ENCODE peak calls at places on chromosomes 3 and 15, in ten cellular contexts. K is HepG2, G is HCT116, A is endothelial cell of umbilical vein, M is Panc1, L is HL-60, S is GM12891, D is stomach, T is spleen, B is suprapubic skin. E is an unnamed sample.

GRCh38 chr3:85288257-85288656 is 329.5 kb downstream of the CADM2 start:
- DNase-seq in K (no peak), G (no peak), A (no peak), M (no peak), L (no peak), S (no peak), D (no peak), T (no peak), B (no peak), E (no peak)

GRCh38 chr15:52331490-52332240 is 36.1 kb upstream of the MYO5C start:
- DNase-seq in K (peak; percentile 30), G (peak; percentile 10), A (peak; percentile 68), M (peak; percentile 81), L (peak; percentile 48), S (peak; percentile 21), D (peak; percentile 63), T (no peak), B (no peak), E (no peak)

GRCh38 chr15:81274255-81274654 is 49.7 kb downstream of the STARD5 start:
- DNase-seq in K (no peak), G (no peak), A (no peak), M (no peak), L (no peak), S (no peak), D (no peak), T (no peak), B (no peak), E (no peak)

GRCh38 chr3:195356151-195357086 is 85.5 kb upstream of the XXYLT1 start:
- DNase-seq in K (no peak), G (no peak), A (no peak), M (no peak), L (no peak), S (no peak), D (no peak), T (no peak), B (no peak), E (peak; percentile 70)

GRCh38 chr3:148697311-148698189 is at the start of gene AGTR1:
- DNase-seq in K (no peak), G (no peak), A (no peak), M (no peak), L (no peak), S (no peak), D (peak; percentile 28), T (peak; percentile 72), B (peak; percentile 94), E (peak; percentile 91)

GRCh38 chr3:98733778-98734281 is 29.3 kb upstream of the ST3GAL6 start:
- DNase-seq in K (peak; percentile 71), G (no peak), A (peak; percentile 54), M (no peak), L (no peak), S (no peak), D (no peak), T (no peak), B (no peak), E (no peak)

GRCh38 chr3:66496731-66497130 is 4.1 kb downstream of the LRIG1 start:
- DNase-seq in K (no peak), G (no peak), A (no peak), M (no peak), L (no peak), S (no peak), D (no peak), T (no peak), B (no peak), E (no peak)

GRCh38 chr15:51649659-51650521 is 27.3 kb upstream of the DMXL2 start:
- DNase-seq in K (peak; percentile 68), G (peak; percentile 71), A (peak; percentile 81), M (peak; percentile 61), L (peak; percentile 69), S (peak; percentile 21), D (no peak), T (no peak), B (no peak), E (no peak)

GRCh38 chr3:133610031-133610430 is 36.5 kb downstream of the CDV3 start:
- DNase-seq in K (no peak), G (no peak), A (no peak), M (no peak), L (no peak), S (no peak), D (no peak), T (no peak), B (no peak), E (no peak)

GRCh38 chr3:102240720-102241119 is 194.1 kb upstream of the ZPLD1 start:
- DNase-seq in K (no peak), G (no peak), A (no peak), M (no peak), L (no peak), S (no peak), D (no peak), T (no peak), B (no peak), E (no peak)

GRCh38 chr3:71258116-71258515 is 325.4 kb downstream of the FOXP1 start:
- DNase-seq in K (peak; percentile 70), G (no peak), A (peak; percentile 82), M (no peak), L (no peak), S (no peak), D (no peak), T (no peak), B (no peak), E (no peak)

GRCh38 chr15:71291247-71291646 is 176.0 kb downstream of the THSD4 start:
- DNase-seq in K (no peak), G (no peak), A (peak; percentile 39), M (no peak), L (no peak), S (no peak), D (no peak), T (no peak), B (no peak), E (no peak)

GRCh38 chr3:124771083-124771445 is 40.8 kb downstream of the UMPS start:
- DNase-seq in K (no peak), G (no peak), A (no peak), M (no peak), L (no peak), S (no peak), D (no peak), T (no peak), B (no peak), E (no peak)

GRCh38 chr3:139534992-139535879 is 4.3 kb downstream of the RBP1 start:
- DNase-seq in K (peak; percentile 44), G (no peak), A (peak; percentile 90), M (no peak), L (no peak), S (no peak), D (peak; percentile 51), T (no peak), B (no peak), E (peak; percentile 71)

GRCh38 chr15:61584410-61584809 is 355.3 kb upstream of the RORA start:
- DNase-seq in K (no peak), G (no peak), A (peak; percentile 2), M (no peak), L (no peak), S (no peak), D (no peak), T (no peak), B (no peak), E (no peak)

GRCh38 chr3:141403576-141403975 is 35.3 kb downstream of the ZBTB38 start:
- DNase-seq in K (no peak), G (no peak), A (no peak), M (no peak), L (no peak), S (no peak), D (no peak), T (no peak), B (no peak), E (no peak)

GRCh38 chr3:141399979-141400971 is 32.0 kb downstream of the ZBTB38 start:
- DNase-seq in K (peak; percentile 97), G (no peak), A (no peak), M (no peak), L (no peak), S (no peak), D (no peak), T (no peak), B (no peak), E (no peak)

GRCh38 chr3:141401584-141402475 is 33.5 kb downstream of the ZBTB38 start:
- DNase-seq in K (no peak), G (no peak), A (no peak), M (no peak), L (no peak), S (peak; percentile 61), D (peak; percentile 53), T (peak; percentile 93), B (no peak), E (no peak)

GRCh38 chr3:141401095-141401494 is 32.8 kb downstream of the ZBTB38 start:
- DNase-seq in K (no peak), G (no peak), A (no peak), M (no peak), L (no peak), S (no peak), D (no peak), T (no peak), B (no peak), E (no peak)

GRCh38 chr3:141402476-141403171 is 34.3 kb downstream of the ZBTB38 start:
- DNase-seq in K (peak; percentile 33), G (no peak), A (peak; percentile 76), M (no peak), L (peak; percentile 7), S (no peak), D (peak; percentile 67), T (peak; percentile 92), B (peak; percentile 91), E (peak; percentile 89)
- TF ChIP-seq POLR2AphosphoS5 in K (no peak), G (no peak), A (no peak), M (no peak), L (no peak), S (no peak), D (peak; percentile 65), T (peak; percentile 78), B (peak; percentile 57), E (peak; percentile 82)

GRCh38 chr15:44798815-44799214 is 62.5 kb downstream of the TRIM69 start:
- DNase-seq in K (peak; percentile 15), G (peak; percentile 7), A (peak; percentile 53), M (no peak), L (peak; percentile 6), S (no peak), D (no peak), T (no peak), B (no peak), E (no peak)
- TF ChIP-seq POLR2AphosphoS5 in K (no peak), G (no peak), A (no peak), M (no peak), L (no peak), S (no peak), D (no peak), T (no peak), B (no peak), E (no peak)

DNA sequence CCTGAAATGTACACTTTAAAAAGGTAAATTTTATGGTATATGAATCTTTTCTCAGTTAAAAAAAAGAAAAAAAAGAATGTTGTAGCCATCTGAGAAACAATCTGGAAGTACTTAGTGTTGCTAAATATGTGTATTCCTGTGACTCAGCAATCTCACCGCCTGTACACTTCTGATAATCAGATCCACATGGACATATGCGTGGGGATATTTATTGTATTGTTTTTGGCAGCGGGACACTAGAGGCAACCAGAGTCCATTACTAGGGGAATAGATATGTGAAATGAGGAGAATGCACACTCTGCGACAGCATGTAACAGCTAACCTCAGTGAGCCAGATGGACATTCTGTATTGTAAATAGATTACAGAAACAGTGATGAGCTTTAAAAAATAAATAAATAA is 65.4 kb downstream of the AQP9 start:
- DNase-seq in K (no peak), G (no peak), A (peak; percentile 93), M (no peak), L (no peak), S (no peak), D (no peak), T (no peak), B (no peak), E (no peak)
- TF ChIP-seq POLR2AphosphoS5 in K (no peak), G (no peak), A (peak; percentile 69), M (no peak), L (no peak), S (no peak), D (no peak), T (no peak), B (peak; percentile 33), E (no peak)

GRCh38 chr3:25503758-25504157 is 75.7 kb downstream of the RARB start:
- DNase-seq in K (no peak), G (no peak), A (no peak), M (no peak), L (no peak), S (no peak), D (no peak), T (no peak), B (no peak), E (no peak)
- TF ChIP-seq POLR2AphosphoS5 in K (no peak), G (no peak), A (no peak), M (no peak), L (no peak), S (no peak), D (no peak), T (no peak), B (no peak), E (no peak)